ENCODE peak calls at places on chromosomes 5 and 9, in four cellular contexts. V is GM12878, B is HepG2, M is K562. F is an unnamed sample.
A peak's percentile ranks its signal among the peaks of the same experiment; 100 is the strongest.

GRCh38 chr5:135508496-135509005 is 27.2 kb downstream of the NEUROG1 start:
- DNase-seq in V (no peak), B (no peak), M (no peak), F (no peak)

GRCh38 chr5:144832416-144832815 is 661.7 kb downstream of the KCTD16 start:
- DNase-seq in V (no peak), B (no peak), M (no peak), F (no peak)

GRCh38 chr5:27594141-27594540 is 555.8 kb upstream of the CDH9 start:
- DNase-seq in V (no peak), B (no peak), M (no peak), F (no peak)

GRCh38 chr5:39543335-39543734 is 118.6 kb upstream of the DAB2 start:
- DNase-seq in V (no peak), B (no peak), M (no peak), F (peak; percentile 73)

GRCh38 chr9:8859416-8859815 is 1059.8 kb upstream of the DMAC1 start:
- DNase-seq in V (no peak), B (no peak), M (no peak), F (no peak)

GRCh38 chr9:130426883-130427282 is 17.9 kb upstream of the ASS1 start:
- DNase-seq in V (no peak), B (no peak), M (no peak), F (peak; percentile 90)

GRCh38 chr9:124869986-124870560 is 8.1 kb downstream of the ARPC5L start:
- DNase-seq in V (peak; percentile 61), B (peak; percentile 49), M (peak; percentile 64), F (peak; percentile 81)

GRCh38 chr5:137888875-137889759 is at the start of gene PKD2L2:
- DNase-seq in V (peak; percentile 75), B (no peak), M (peak; percentile 82), F (peak; percentile 82)

GRCh38 chr5:25955337-25955736 is 1083.0 kb downstream of the CDH9 start:
- DNase-seq in V (no peak), B (no peak), M (no peak), F (no peak)

GRCh38 chr9:127854169-127854833 is at the start of gene ENG:
- DNase-seq in V (no peak), B (no peak), M (no peak), F (peak; percentile 63)

GRCh38 chr9:6109986-6110385 is 94.6 kb upstream of the RANBP6 start:
- DNase-seq in V (no peak), B (no peak), M (no peak), F (no peak)

GRCh38 chr9:18184034-18184800 is 289.7 kb upstream of the ADAMTSL1 start:
- DNase-seq in V (no peak), B (no peak), M (no peak), F (peak; percentile 19)

GRCh38 chr5:157961828-157962390 is 103.0 kb upstream of the CLINT1 start:
- DNase-seq in V (no peak), B (no peak), M (no peak), F (peak; percentile 6)

GRCh38 chr9:113380869-113381378 is 4.1 kb upstream of the HDHD3 start:
- DNase-seq in V (peak; percentile 77), B (no peak), M (no peak), F (no peak)

GRCh38 chr9:94767331-94768099 is 41.0 kb downstream of the AOPEP start:
- DNase-seq in V (no peak), B (no peak), M (no peak), F (no peak)

GRCh38 chr5:160030631-160031377 is 21.9 kb downstream of the TTC1 start:
- DNase-seq in V (no peak), B (no peak), M (no peak), F (no peak)

GRCh38 chr5:37437716-37438115 is 58.6 kb downstream of the WDR70 start:
- DNase-seq in V (no peak), B (no peak), M (no peak), F (peak; percentile 33)

GRCh38 chr9:73806876-73807275 is 655.2 kb downstream of the ANXA1 start:
- DNase-seq in V (no peak), B (no peak), M (no peak), F (no peak)
- TF ChIP-seq EZH2 in V (no peak), B (no peak), M (no peak), F (no peak)

GRCh38 chr5:38443390-38443789 is 113.1 kb downstream of the LIFR start:
- DNase-seq in V (no peak), B (peak; percentile 16), M (no peak), F (no peak)

GRCh38 chr5:38448553-38449350 is 107.7 kb downstream of the LIFR start:
- DNase-seq in V (no peak), B (no peak), M (no peak), F (no peak)

GRCh38 chr5:38445374-38446028 is 110.9 kb downstream of the LIFR start:
- DNase-seq in V (no peak), B (no peak), M (no peak), F (peak; percentile 9)

GRCh38 chr5:38447786-38448185 is 108.7 kb downstream of the LIFR start:
- DNase-seq in V (no peak), B (no peak), M (no peak), F (no peak)

GRCh38 chr5:38446029-38446522 is 110.4 kb downstream of the LIFR start:
- DNase-seq in V (no peak), B (no peak), M (no peak), F (no peak)
- H3K9ac ChIP-seq in V (no peak overlapping the region), B (no peak overlapping the region), M (peak overlapping the region; percentile 67), F (no peak overlapping the region)

GRCh38 chr9:97557606-97558095 is 56.2 kb downstream of the TMOD1 start:
- DNase-seq in V (no peak), B (no peak), M (no peak), F (peak; percentile 27)
- TF ChIP-seq POLR2A in V (no peak), B (no peak), M (no peak), F (no peak)

GRCh38 chr9:34627716-34628655 is 880 bp downstream of the ARID3C start:
- DNase-seq in V (no peak), B (no peak), M (no peak), F (no peak)
- TF ChIP-seq EZH2 in V (peak; percentile 19), B (peak; percentile 53), M (no peak), F (no peak)